ENCODE peak calls at places on chromosomes 3 and 15, in seven cellular contexts. Z, G, J, B, W, F and D are unnamed samples.
A peak's percentile ranks its signal among the peaks of the same experiment; 100 is the strongest.

GRCh38 chr15:34055868-34056595 is 17.0 kb upstream of the AVEN start:
- DNase-seq in W (peak; percentile 72), Z (peak; percentile 73), G (no peak), F (no peak), B (no peak), J (no peak), D (no peak)

GRCh38 chr15:51856714-51857380 is 27.4 kb downstream of the TMOD3 start:
- DNase-seq in Z (no peak), F (no peak), J (no peak), W (no peak), B (no peak), G (no peak), D (no peak)

GRCh38 chr3:18099611-18100010 is 325.5 kb downstream of the SATB1 start:
- DNase-seq in J (no peak), Z (peak; percentile 15), B (no peak), F (no peak), W (no peak), G (no peak), D (no peak)

GRCh38 chr3:50297896-50298725 is 1.1 kb downstream of the HYAL3 start:
- DNase-seq in W (no peak), B (no peak), G (no peak), J (peak; percentile 71), F (no peak), Z (no peak), D (no peak)

GRCh38 chr3:8509961-8510360 is 8.3 kb downstream of the LMCD1 start:
- DNase-seq in Z (peak; percentile 83), B (no peak), W (peak; percentile 69), F (no peak), G (no peak), J (no peak), D (no peak)

GRCh38 chr15:25887870-25888269 is 24.7 kb upstream of the ATP10A start:
- DNase-seq in F (no peak), W (no peak), G (no peak), Z (no peak), B (no peak), J (no peak), D (no peak)

GRCh38 chr15:50774450-50774849 is 8.9 kb upstream of the SPPL2A start:
- DNase-seq in W (no peak), F (no peak), B (no peak), G (no peak), J (no peak), Z (no peak), D (no peak)

GRCh38 chr3:153614563-153614962 is 452.5 kb downstream of the RAP2B start:
- DNase-seq in G (no peak), B (no peak), Z (peak; percentile 30), J (no peak), W (peak; percentile 41), F (no peak), D (no peak)

GRCh38 chr3:156675744-156676466 is 1.5 kb downstream of the TIPARP start:
- DNase-seq in B (peak; percentile 72), Z (peak; percentile 60), W (peak; percentile 52), G (peak; percentile 94), F (peak; percentile 51), J (no peak), D (peak; percentile 39)

GRCh38 chr3:127339943-127340861 is 52.4 kb upstream of the PRR20G start:
- DNase-seq in G (no peak), B (no peak), W (no peak), J (peak; percentile 60), F (no peak), Z (no peak), D (no peak)

GRCh38 chr3:50271314-50272072 is 2.5 kb downstream of the SEMA3B start:
- DNase-seq in F (no peak), B (no peak), G (no peak), W (no peak), J (no peak), Z (no peak), D (no peak)

GRCh38 chr3:127614928-127615592 is 13.9 kb upstream of the PODXL2 start:
- DNase-seq in B (no peak), F (no peak), Z (peak; percentile 36), J (peak; percentile 55), W (peak; percentile 56), G (no peak), D (no peak)

GRCh38 chr3:66093981-66094380 is 55.3 kb upstream of the MAGI1 start:
- DNase-seq in F (no peak), Z (no peak), B (no peak), J (no peak), W (no peak), G (no peak), D (no peak)

GRCh38 chr3:52202384-52203077 is 4.6 kb downstream of the ALAS1 start:
- DNase-seq in Z (no peak), G (no peak), B (no peak), W (no peak), F (no peak), J (no peak), D (no peak)

GRCh38 chr3:4409415-4409814 is 57.7 kb downstream of the SUMF1 start:
- DNase-seq in J (no peak), B (no peak), F (no peak), G (no peak), W (no peak), Z (no peak), D (no peak)

GRCh38 chr3:23183731-23184130 is 19.4 kb upstream of the UBE2E2 start:
- DNase-seq in J (peak; percentile 58), G (no peak), B (no peak), Z (peak; percentile 71), W (peak; percentile 53), F (no peak), D (peak; percentile 32)

GRCh38 chr3:73070675-73071575 is 9.5 kb downstream of the EBLN2 start:
- DNase-seq in W (peak; percentile 68), F (no peak), B (no peak), G (no peak), J (peak; percentile 20), Z (peak; percentile 56), D (no peak)

GRCh38 chr3:177060492-177060891 is 136.8 kb downstream of the TBL1XR1 start:
- DNase-seq in B (no peak), J (no peak), F (no peak), W (no peak), Z (no peak), G (no peak), D (no peak)

GRCh38 chr15:89801471-89802205 is 13.0 kb downstream of the ANPEP start:
- DNase-seq in Z (no peak), F (no peak), W (no peak), B (no peak), G (no peak), J (peak; percentile 69), D (no peak)

GRCh38 chr3:14548321-14548729 is 8.2 kb upstream of the GRIP2 start:
- DNase-seq in F (no peak), Z (peak; percentile 84), G (no peak), W (peak; percentile 78), J (peak; percentile 92), B (peak; percentile 41), D (peak; percentile 38)

GRCh38 chr3:42031808-42032475 is 59.2 kb upstream of the TRAK1 start:
- DNase-seq in Z (peak; percentile 38), W (no peak), F (no peak), J (no peak), G (no peak), B (no peak), D (no peak)

GRCh38 chr3:71250026-71250425 is 333.5 kb downstream of the FOXP1 start:
- DNase-seq in F (no peak), B (no peak), Z (no peak), G (no peak), J (no peak), W (no peak), D (no peak)

GRCh38 chr15:88650556-88650955 is 11.7 kb downstream of the ISG20 start:
- DNase-seq in G (no peak), W (no peak), Z (no peak), J (peak; percentile 45), F (no peak), B (no peak), D (no peak)

GRCh38 chr15:59349715-59350420 is 22.8 kb downstream of the MYO1E start:
- DNase-seq in F (no peak), J (peak; percentile 48), G (no peak), W (peak; percentile 94), Z (peak; percentile 91), B (no peak), D (no peak)

GRCh38 chr3:47002490-47003410 is 23.3 kb downstream of the NBEAL2 start:
- DNase-seq in J (peak; percentile 98), G (no peak), B (no peak), F (no peak), W (no peak), Z (no peak), D (no peak)

GRCh38 chr15:91209318-91209717 is 109.3 kb downstream of the SV2B start:
- DNase-seq in Z (no peak), F (no peak), W (no peak), G (no peak), B (no peak), J (no peak), D (no peak)

GRCh38 chr15:70617076-70617910 is 146.1 kb downstream of the UACA start:
- DNase-seq in G (no peak), F (peak; percentile 10), W (peak; percentile 10), B (no peak), Z (peak; percentile 25), J (no peak), D (peak; percentile 20)